ENCODE peak calls at places on chromosome 22, in five cellular contexts. O is neuronal stem cell, H is trophoblast cell, W is H1, E is mesenchymal stem cell. M is an unnamed sample.

GRCh38 chr22:33557836-33558235 is 362.4 kb downstream of the LARGE1 start:
- DNase-seq in O (no peak), H (no peak), W (no peak), E (no peak), M (no peak)

GRCh38 chr22:27107824-27108223 is 450.4 kb downstream of the MIAT start:
- DNase-seq in O (no peak), H (peak; percentile 46), W (no peak), E (peak; percentile 91), M (no peak)

GRCh38 chr22:33526434-33527107 is 393.7 kb downstream of the LARGE1 start:
- DNase-seq in O (no peak), H (no peak), W (no peak), E (no peak), M (no peak)

GRCh38 chr22:38141574-38141973 is 31.1 kb upstream of the BAIAP2L2 start:
- DNase-seq in O (no peak), H (no peak), W (no peak), E (no peak), M (no peak)

GRCh38 chr22:32341122-32341740 is 16.4 kb upstream of the RFPL3 start:
- DNase-seq in O (peak; percentile 63), H (no peak), W (peak; percentile 43), E (no peak), M (no peak)

GRCh38 chr22:24994070-24994763 is 41.7 kb downstream of the KIAA1671 start:
- DNase-seq in O (no peak), H (peak; percentile 55), W (no peak), E (peak; percentile 66), M (peak; percentile 79)

GRCh38 chr22:31969789-31970489 is 25.6 kb downstream of the YWHAH start:
- DNase-seq in O (peak; percentile 63), H (peak; percentile 85), W (peak; percentile 83), E (peak; percentile 59), M (peak; percentile 93)

GRCh38 chr22:32588063-32588462 is 113.5 kb downstream of the FBXO7 start:
- DNase-seq in O (no peak), H (no peak), W (no peak), E (no peak), M (no peak)

GRCh38 chr22:31350410-31350863 is 4.3 kb upstream of the PATZ1 start:
- DNase-seq in O (no peak), H (no peak), W (no peak), E (peak; percentile 18), M (no peak)

GRCh38 chr22:40289991-40290459 is 56.3 kb upstream of the ADSL start:
- DNase-seq in O (no peak), H (no peak), W (no peak), E (peak; percentile 30), M (no peak)

GRCh38 chr22:23565288-23565941 is 14.7 kb downstream of the IGLL1 start:
- DNase-seq in O (peak; percentile 31), H (no peak), W (peak; percentile 76), E (peak; percentile 3), M (peak; percentile 65)

GRCh38 chr22:26581026-26581425 is 8.9 kb downstream of the TPST2 start:
- DNase-seq in O (no peak), H (no peak), W (no peak), E (no peak), M (no peak)

GRCh38 chr22:45271667-45272188 is 13.0 kb upstream of the UPK3A start:
- DNase-seq in O (no peak), H (no peak), W (no peak), E (peak; percentile 48), M (no peak)

GRCh38 chr22:50656122-50657070 is 16.2 kb upstream of the SHANK3 start:
- DNase-seq in O (no peak), H (peak; percentile 39), W (no peak), E (peak; percentile 76), M (no peak)

GRCh38 chr22:50292643-50293440 is 14.6 kb downstream of the PLXNB2 start:
- DNase-seq in O (no peak), H (peak; percentile 88), W (peak; percentile 65), E (no peak), M (no peak)

GRCh38 chr22:44369916-44370804 is 57.4 kb upstream of the SHISAL1 start:
- DNase-seq in O (no peak), H (no peak), W (no peak), E (no peak), M (no peak)

GRCh38 chr22:39176067-39176621 is 23.7 kb upstream of the CBX7 start:
- DNase-seq in O (peak; percentile 69), H (peak; percentile 77), W (peak; percentile 84), E (peak; percentile 80), M (peak; percentile 88)

GRCh38 chr22:39292561-39293074 is 26.8 kb downstream of the RPL3 start:
- DNase-seq in O (peak; percentile 45), H (peak; percentile 96), W (no peak), E (peak; percentile 91), M (peak; percentile 76)

GRCh38 chr22:30903876-30904460 is 64.6 kb downstream of the MORC2 start:
- DNase-seq in O (no peak), H (no peak), W (peak; percentile 26), E (no peak), M (no peak)

GRCh38 chr22:22887621-22888503 is at the start of gene IGLL5:
- DNase-seq in O (no peak), H (no peak), W (no peak), E (no peak), M (no peak)

GRCh38 chr22:37303821-37304274 is 21.5 kb downstream of the CYTH4 start:
- DNase-seq in O (no peak), H (peak; percentile 36), W (no peak), E (peak; percentile 95), M (no peak)

GRCh38 chr22:22210375-22210774 is 34.2 kb upstream of the VPREB1 start:
- DNase-seq in O (no peak), H (no peak), W (no peak), E (no peak), M (no peak)

DNA sequence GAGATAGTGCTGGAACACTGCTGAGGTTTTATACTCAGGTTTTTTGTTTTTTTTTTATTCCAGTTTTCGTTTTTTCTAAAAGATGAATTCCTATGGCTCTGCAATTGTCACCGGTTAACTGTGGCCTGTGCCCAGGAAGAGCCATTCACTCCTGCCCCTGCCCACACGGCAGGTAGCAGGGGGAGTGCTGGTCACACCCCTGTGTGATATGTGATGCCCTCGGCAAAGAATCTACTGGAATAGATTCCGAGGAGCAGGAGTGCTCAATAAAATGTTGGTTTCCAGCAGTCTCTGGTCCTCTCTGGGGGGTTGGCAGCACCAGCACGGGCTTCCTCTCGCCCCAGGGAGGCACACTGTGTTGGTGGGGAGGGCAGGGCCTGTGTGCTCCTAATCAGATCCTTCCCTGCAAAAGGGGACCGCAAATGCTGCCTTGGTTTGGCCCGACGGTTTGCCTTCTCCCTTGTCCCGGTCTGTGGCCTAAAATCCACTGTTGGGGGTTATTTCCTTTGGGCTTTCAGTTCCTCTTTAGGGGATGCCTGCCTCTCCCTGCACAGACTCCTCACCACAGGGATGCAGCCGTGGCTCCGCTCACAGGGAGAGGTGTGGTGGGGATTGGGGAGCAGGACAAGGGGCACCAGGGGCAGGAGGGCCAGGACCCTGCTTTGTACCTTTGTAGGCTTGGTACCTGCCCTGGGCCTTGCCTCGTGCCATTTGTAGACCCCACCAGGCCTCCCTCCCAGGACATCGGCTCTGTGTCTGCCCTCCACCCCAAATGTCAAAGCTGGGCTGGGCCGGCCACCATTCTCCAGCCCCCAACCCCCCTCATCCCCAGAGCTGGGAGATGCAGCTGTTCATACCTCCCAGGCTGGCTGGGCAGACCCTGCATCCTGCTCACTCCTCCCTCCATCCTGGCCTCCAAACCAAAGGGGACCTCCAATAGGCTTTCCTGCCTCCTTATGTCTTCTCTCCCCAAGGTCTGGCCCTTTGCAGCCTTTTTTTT is 13.5 kb downstream of the MCAT start:
- DNase-seq in O (no peak), H (no peak), W (no peak), E (no peak), M (no peak)
- H2BK12ac ChIP-seq in O (no peak overlapping the region), H (no peak overlapping the region), W (no peak overlapping the region), E (no peak overlapping the region), M (no peak overlapping the region)

GRCh38 chr22:29886601-29887000 is 3.6 kb downstream of the MTMR3 start:
- DNase-seq in O (no peak), H (peak; percentile 47), W (no peak), E (no peak), M (no peak)
- H2BK12ac ChIP-seq in O (no peak overlapping the region), H (no peak overlapping the region), W (no peak overlapping the region), E (no peak overlapping the region), M (no peak overlapping the region)

GRCh38 chr22:19966908-19967750 is 25.5 kb upstream of the TXNRD2 start:
- DNase-seq in O (no peak), H (no peak), W (no peak), E (no peak), M (no peak)

GRCh38 chr22:19965771-19966709 is 24.4 kb upstream of the TXNRD2 start:
- DNase-seq in O (no peak), H (peak; percentile 54), W (peak; percentile 76), E (no peak), M (peak; percentile 59)

GRCh38 chr22:19962909-19963806 is 21.5 kb upstream of the TXNRD2 start:
- DNase-seq in O (no peak), H (peak; percentile 99), W (peak; percentile 74), E (peak; percentile 81), M (peak; percentile 92)

GRCh38 chr22:19963863-19964642 is 22.4 kb upstream of the TXNRD2 start:
- DNase-seq in O (no peak), H (no peak), W (no peak), E (no peak), M (no peak)

DNA sequence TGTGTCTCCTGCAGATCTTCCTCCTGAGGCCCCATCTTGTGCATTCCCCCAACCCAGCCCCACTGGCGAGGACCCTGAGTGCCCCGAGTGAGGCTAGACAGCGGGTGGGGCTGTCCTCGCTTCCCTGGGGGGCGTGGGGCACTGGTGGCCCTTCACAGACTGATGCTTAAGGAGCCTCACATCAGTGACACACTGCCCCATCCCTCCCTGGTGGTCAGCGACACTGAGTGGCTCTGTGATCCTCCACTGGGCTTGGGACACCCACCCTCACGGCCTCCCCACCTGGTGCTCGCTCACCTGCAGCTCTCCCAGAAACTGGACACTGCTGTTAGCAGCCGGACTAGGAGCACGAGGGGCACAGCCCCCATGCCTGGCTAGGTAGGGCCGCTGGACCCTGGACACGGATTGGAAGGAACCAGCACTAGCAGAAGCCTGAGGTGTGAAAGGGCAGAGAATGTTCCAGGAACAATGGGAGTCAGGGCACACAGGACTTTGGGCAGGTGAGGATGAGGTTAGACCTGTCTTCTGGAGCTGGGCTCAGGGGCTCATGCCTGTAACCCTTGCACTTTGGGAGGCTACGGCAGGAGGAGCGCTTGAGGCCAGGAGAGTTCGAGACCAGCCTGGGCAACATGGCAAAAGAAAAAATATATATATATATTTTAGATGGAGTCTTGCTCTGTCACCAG is 23.2 kb upstream of the TXNRD2 start:
- DNase-seq in O (no peak), H (no peak), W (no peak), E (no peak), M (no peak)
- H2BK12ac ChIP-seq in O (peak overlapping the region; percentile 41), H (peak overlapping the region; percentile 87), W (peak overlapping the region; percentile 9), E (no peak overlapping the region), M (no peak overlapping the region)

GRCh38 chr22:29050457-29050856 is 11.2 kb downstream of the C22orf31 start:
- DNase-seq in O (no peak), H (no peak), W (no peak), E (no peak), M (no peak)
- H2BK12ac ChIP-seq in O (no peak overlapping the region), H (no peak overlapping the region), W (no peak overlapping the region), E (no peak overlapping the region), M (no peak overlapping the region)

DNA sequence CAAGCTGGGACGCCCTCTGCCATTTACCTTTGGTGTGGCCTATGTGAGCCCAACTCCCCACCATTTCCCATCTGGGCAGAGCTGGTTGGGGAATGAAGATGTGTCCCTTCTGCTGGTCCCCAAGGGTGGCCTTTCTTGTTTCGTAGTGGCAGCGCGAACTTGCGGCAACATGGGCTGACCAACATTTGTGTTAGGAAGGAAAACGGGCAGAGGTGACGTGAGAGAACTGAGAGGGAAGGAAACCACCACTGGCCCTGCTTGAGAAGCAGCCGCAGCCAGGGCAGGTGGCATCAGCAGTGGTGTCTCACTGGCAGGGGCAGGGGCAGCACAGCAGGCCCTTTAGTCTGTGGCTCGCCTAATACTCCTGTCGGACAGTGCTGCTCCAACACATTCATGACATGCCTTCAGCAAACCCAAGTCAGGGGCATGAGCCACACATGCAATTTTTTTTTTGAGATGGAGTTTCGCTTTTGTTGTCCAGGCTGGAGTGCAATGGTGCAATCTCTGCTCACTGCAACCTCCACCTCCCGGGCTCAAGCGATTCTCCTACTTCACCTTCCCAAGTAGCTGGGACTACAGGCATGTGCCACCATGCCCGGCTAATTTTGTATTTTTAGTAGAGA is 29.9 kb downstream of the LRRC74B start:
- DNase-seq in O (no peak), H (no peak), W (no peak), E (no peak), M (peak; percentile 20)
- H2BK12ac ChIP-seq in O (no peak overlapping the region), H (no peak overlapping the region), W (no peak overlapping the region), E (no peak overlapping the region), M (no peak overlapping the region)